ENCODE peak calls at places on chromosomes 11 and 22, in four cellular contexts. X is GM20000, I is SK-N-SH, R is lower leg skin. C is an unnamed sample.

GRCh38 chr11:101127699-101128570 is 1.7 kb downstream of the PGR start:
- DNase-seq in I (peak; percentile 28), X (peak; percentile 20), R (peak; percentile 85), C (peak; percentile 21)

GRCh38 chr11:4025248-4025956 is 69.2 kb upstream of the RRM1 start:
- DNase-seq in R (no peak), I (peak; percentile 44), X (no peak), C (no peak)

GRCh38 chr11:110479070-110479444 is 49.3 kb downstream of the FDX1 start:
- DNase-seq in R (no peak), I (no peak), X (no peak), C (no peak)

GRCh38 chr11:109641549-109641948 is 219.6 kb downstream of the C11orf87 start:
- DNase-seq in R (no peak), I (no peak), X (no peak), C (no peak)

GRCh38 chr11:74634537-74634936 is 42.2 kb downstream of the POLD3 start:
- DNase-seq in X (no peak), R (no peak), I (no peak), C (no peak)

GRCh38 chr11:44203270-44204043 is 106.5 kb downstream of the ALX4 start:
- DNase-seq in I (no peak), R (no peak), X (no peak), C (no peak)

GRCh38 chr11:27274854-27275395 is 88.1 kb downstream of the CCDC34 start:
- DNase-seq in I (no peak), R (no peak), X (no peak), C (no peak)

GRCh38 chr11:111836162-111836561 is 35.2 kb downstream of the ALG9 start:
- DNase-seq in R (no peak), I (no peak), X (no peak), C (no peak)

GRCh38 chr11:114202011-114202609 is 94.1 kb upstream of the NNMT start:
- DNase-seq in R (no peak), X (no peak), I (no peak), C (no peak)

GRCh38 chr11:100557830-100558611 is 129.1 kb upstream of the ARHGAP42 start:
- DNase-seq in X (no peak), R (no peak), I (no peak), C (no peak)

GRCh38 chr11:120096756-120097191 is 41.1 kb downstream of the TRIM29 start:
- DNase-seq in I (no peak), X (no peak), R (no peak), C (no peak)

GRCh38 chr11:128874406-128874805 is 7.3 kb upstream of the KCNJ1 start:
- DNase-seq in R (no peak), I (no peak), X (no peak), C (no peak)

GRCh38 chr11:68216171-68216938 is 3.3 kb upstream of the KMT5B start:
- DNase-seq in I (no peak), R (no peak), X (no peak), C (no peak)

GRCh38 chr22:32674925-32675825 is 126.3 kb upstream of the TIMP3 start:
- DNase-seq in X (no peak), I (no peak), R (no peak), C (no peak)

GRCh38 chr22:50313021-50313420 is 5.6 kb upstream of the PLXNB2 start:
- DNase-seq in R (no peak), I (no peak), X (no peak), C (no peak)

GRCh38 chr11:134532921-134533421 is 120.9 kb upstream of the B3GAT1 start:
- DNase-seq in I (no peak), X (no peak), R (no peak), C (no peak)

GRCh38 chr11:10658621-10659338 is 34.8 kb downstream of the IRAG1 start:
- DNase-seq in X (no peak), R (no peak), I (no peak), C (no peak)

GRCh38 chr11:27205779-27206549 is 157.1 kb downstream of the CCDC34 start:
- DNase-seq in X (no peak), R (no peak), I (no peak), C (no peak)

GRCh38 chr11:47233051-47233450 is 15.6 kb downstream of the ACP2 start:
- DNase-seq in R (no peak), X (no peak), I (no peak), C (no peak)

GRCh38 chr22:47107431-47107830 is 345.0 kb downstream of the TBC1D22A start:
- DNase-seq in I (no peak), R (no peak), X (no peak), C (no peak)

GRCh38 chr11:134576286-134576685 is 164.2 kb upstream of the B3GAT1 start:
- DNase-seq in R (no peak), X (no peak), I (no peak), C (no peak)

GRCh38 chr11:43515090-43515489 is 156.4 kb downstream of the TTC17 start:
- DNase-seq in R (no peak), X (no peak), I (peak; percentile 31), C (peak; percentile 33)

GRCh38 chr11:120184946-120185677 is 25.7 kb upstream of the OAF start:
- DNase-seq in X (no peak), R (peak; percentile 85), I (peak; percentile 68), C (no peak)

GRCh38 chr11:3944198-3944597 is 88.7 kb downstream of the STIM1 start:
- DNase-seq in X (no peak), I (no peak), R (no peak), C (no peak)

GRCh38 chr11:11577246-11577855 is 44.5 kb downstream of the GALNT18 start:
- DNase-seq in X (no peak), R (peak; percentile 46), I (no peak), C (no peak)

GRCh38 chr11:44950625-44951472 is at the start of gene TP53I11:
- DNase-seq in R (peak; percentile 96), I (peak; percentile 94), X (peak; percentile 81), C (peak; percentile 82)

GRCh38 chr11:67418476-67419281 is 3.2 kb downstream of the CARNS1 start:
- DNase-seq in R (no peak), I (no peak), X (no peak), C (no peak)

GRCh38 chr11:72308226-72309073 is 64.5 kb upstream of the PHOX2A start:
- DNase-seq in X (peak; percentile 19), R (no peak), I (peak; percentile 81), C (no peak)

GRCh38 chr11:120908521-120909181 is 115.3 kb upstream of the TBCEL start:
- DNase-seq in X (no peak), I (no peak), R (no peak), C (no peak)

DNA sequence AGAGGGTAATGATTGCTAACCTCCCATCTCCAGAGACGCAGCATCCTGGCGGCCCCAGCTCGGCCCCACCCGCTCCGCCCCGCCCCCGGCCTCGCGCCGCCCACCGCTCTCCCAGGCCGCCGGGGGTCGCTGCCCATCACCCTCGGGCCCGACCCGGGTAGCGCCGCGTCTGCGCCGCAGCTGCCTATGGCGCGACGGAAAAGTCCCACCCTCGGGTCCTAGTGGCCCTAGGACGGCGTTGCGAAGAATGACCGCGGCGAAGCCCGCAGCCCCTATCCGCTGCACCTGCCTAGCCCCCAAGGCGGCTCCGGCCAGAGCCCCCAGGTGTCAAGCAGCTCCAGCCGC is 457 bp downstream of the CPSF7 start:
- DNase-seq in R (peak; percentile 90), X (peak; percentile 86), I (peak; percentile 95), C (peak; percentile 82)
- TF ChIP-seq CTCF in R (no peak), X (peak; percentile 9), I (peak; percentile 32), C (peak; percentile 29)

DNA sequence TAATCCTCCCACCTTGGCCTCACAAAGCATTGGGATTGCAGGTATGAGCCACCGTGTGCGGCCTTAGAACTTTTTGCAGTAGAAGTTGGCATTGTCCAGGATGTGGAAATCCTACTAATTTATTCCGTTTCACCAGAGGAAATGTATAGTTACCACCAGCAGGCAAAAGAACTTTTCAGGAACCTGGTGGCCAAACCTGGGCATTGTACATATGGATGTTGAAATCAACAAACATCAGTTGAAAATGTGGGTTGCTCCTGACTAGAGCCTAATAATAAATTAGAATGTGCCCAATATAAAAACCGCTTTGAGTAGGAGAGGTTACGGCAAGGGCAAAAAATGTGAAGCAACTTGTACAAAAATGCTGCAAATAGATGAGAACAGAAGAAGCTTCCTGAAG is 40.7 kb upstream of the XBP1 start:
- DNase-seq in X (no peak), R (no peak), I (no peak), C (no peak)
- TF ChIP-seq CTCF in X (no peak), R (no peak), I (peak; percentile 9), C (no peak)

GRCh38 chr22:38716827-38717226 is 11.1 kb downstream of the GTPBP1 start:
- DNase-seq in R (no peak), I (no peak), X (no peak), C (no peak)

GRCh38 chr22:38719196-38719595 is 13.5 kb downstream of the GTPBP1 start:
- DNase-seq in I (no peak), R (no peak), X (no peak), C (no peak)

GRCh38 chr22:38717244-38717643 is 11.5 kb downstream of the GTPBP1 start:
- DNase-seq in X (no peak), R (no peak), I (no peak), C (no peak)

GRCh38 chr22:38720350-38720749 is 14.6 kb downstream of the GTPBP1 start:
- DNase-seq in X (no peak), R (no peak), I (no peak), C (no peak)

GRCh38 chr22:38718414-38718813 is 12.7 kb downstream of the GTPBP1 start:
- DNase-seq in I (peak; percentile 45), R (no peak), X (no peak), C (no peak)
- TF ChIP-seq CTCF in I (peak; percentile 46), R (peak; percentile 33), X (no peak), C (no peak)

GRCh38 chr22:44729391-44730012 is 22.9 kb upstream of the ARHGAP8 start:
- DNase-seq in I (peak; percentile 95), R (no peak), X (no peak), C (no peak)
- TF ChIP-seq CTCF in I (no peak), R (no peak), X (no peak), C (peak; percentile 29)

GRCh38 chr11:82906931-82907330 is 5.4 kb downstream of the DDIAS start:
- DNase-seq in I (no peak), X (no peak), R (no peak), C (no peak)

GRCh38 chr11:82907376-82907775 is 5.8 kb downstream of the DDIAS start:
- DNase-seq in I (no peak), X (no peak), R (no peak), C (no peak)

GRCh38 chr11:82908311-82908710 is 6.8 kb downstream of the DDIAS start:
- DNase-seq in R (no peak), I (no peak), X (no peak), C (no peak)

GRCh38 chr11:82903843-82904586 is 2.5 kb downstream of the DDIAS start:
- DNase-seq in R (no peak), X (no peak), I (no peak), C (no peak)

DNA sequence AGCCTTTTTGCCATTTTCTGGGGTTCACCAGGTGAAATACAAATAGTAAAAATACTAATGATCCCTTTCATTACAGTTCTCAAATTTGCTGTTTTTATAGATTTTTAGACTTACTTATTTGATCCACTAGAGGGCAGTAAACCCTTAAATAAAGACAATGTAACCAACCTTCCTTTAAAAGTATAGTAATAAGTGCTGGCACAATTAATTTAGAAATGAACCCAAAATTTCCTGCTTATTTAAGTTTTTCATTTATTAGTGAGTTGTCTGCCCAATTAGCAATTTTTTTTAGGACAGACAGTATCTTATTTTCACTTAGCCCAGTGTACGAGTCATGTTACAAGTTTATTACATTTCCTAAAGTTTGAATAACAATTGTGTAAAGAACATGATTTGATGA is 4.7 kb downstream of the DDIAS start:
- DNase-seq in X (no peak), I (no peak), R (no peak), C (peak; percentile 13)
- TF ChIP-seq CTCF in X (no peak), I (peak; percentile 71), R (no peak), C (peak; percentile 38)

GRCh38 chr11:1309498-1310314 is at the start of gene TOLLIP:
- DNase-seq in I (peak; percentile 100), R (peak; percentile 99), X (peak; percentile 100), C (peak; percentile 100)
- TF ChIP-seq CTCF in I (peak; percentile 31), R (no peak), X (peak; percentile 18), C (peak; percentile 34)

C was measured in GM13977.